ENCODE peak calls at places on chromosomes 16 and 17, in four cellular contexts. T, D, S and F are unnamed samples.

GRCh38 chr16:1678500-1679098 is 520 bp downstream of the JPT2 start:
- DNase-seq in T (peak; percentile 62), D (peak; percentile 51), S (no peak), F (peak; percentile 65)

GRCh38 chr17:81090361-81091133 is 55.6 kb downstream of the BAIAP2 start:
- DNase-seq in T (no peak), D (peak; percentile 55), S (peak; percentile 83), F (no peak)

GRCh38 chr17:82101301-82101715 is 3.3 kb upstream of the FASN start:
- DNase-seq in T (no peak), D (no peak), S (peak; percentile 82), F (peak; percentile 80)

GRCh38 chr17:78737332-78737731 is 44.7 kb downstream of the CYTH1 start:
- DNase-seq in T (no peak), D (no peak), S (peak; percentile 81), F (no peak)

GRCh38 chr17:1241904-1242303 is 28.3 kb upstream of the BHLHA9 start:
- DNase-seq in T (no peak), D (no peak), S (peak; percentile 68), F (peak; percentile 17)

GRCh38 chr17:19386276-19386863 is 620 bp downstream of the MFAP4 start:
- DNase-seq in T (no peak), D (peak; percentile 62), S (peak; percentile 39), F (no peak)

GRCh38 chr17:81429353-81429774 is 34.1 kb downstream of the BAHCC1 start:
- DNase-seq in T (peak; percentile 91), D (peak; percentile 81), S (peak; percentile 97), F (peak; percentile 82)

GRCh38 chr16:64234200-64234599 is 887.7 kb downstream of the CDH11 start:
- DNase-seq in T (no peak), D (no peak), S (no peak), F (no peak)

GRCh38 chr16:24993722-24994686 is 21.2 kb downstream of the ARHGAP17 start:
- DNase-seq in T (no peak), D (peak; percentile 59), S (no peak), F (no peak)

GRCh38 chr17:14621826-14622621 is 321.1 kb downstream of the HS3ST3B1 start:
- DNase-seq in T (no peak), D (no peak), S (no peak), F (no peak)

GRCh38 chr17:12007466-12007865 is 10.2 kb upstream of the ZNF18 start:
- DNase-seq in T (no peak), D (no peak), S (no peak), F (no peak)

GRCh38 chr17:77186141-77186604 is 45.4 kb downstream of the SEC14L1 start:
- DNase-seq in T (no peak), D (no peak), S (no peak), F (no peak)

GRCh38 chr16:14364386-14365199 is 265.5 kb downstream of the PARN start:
- DNase-seq in T (no peak), D (no peak), S (no peak), F (no peak)

GRCh38 chr16:81739503-81739902 is 39.6 kb upstream of the PLCG2 start:
- DNase-seq in T (no peak), D (no peak), S (no peak), F (no peak)

GRCh38 chr16:57690782-57691471 is 3.7 kb upstream of the DRC7 start:
- DNase-seq in T (no peak), D (no peak), S (no peak), F (no peak)

GRCh38 chr17:13460646-13461045 is 141.1 kb downstream of the HS3ST3A1 start:
- DNase-seq in T (no peak), D (no peak), S (no peak), F (no peak)

GRCh38 chr16:14565688-14566025 is 64.4 kb downstream of the PARN start:
- DNase-seq in T (no peak), D (no peak), S (no peak), F (no peak)

GRCh38 chr17:1087381-1088241 is 90.7 kb downstream of the TIMM22 start:
- DNase-seq in T (peak; percentile 90), D (peak; percentile 85), S (peak; percentile 89), F (peak; percentile 89)

GRCh38 chr16:17032332-17032731 is 438.4 kb downstream of the XYLT1 start:
- DNase-seq in T (no peak), D (no peak), S (no peak), F (no peak)

GRCh38 chr16:68446941-68447675 is 1.2 kb downstream of the SMPD3 start:
- DNase-seq in T (no peak), D (no peak), S (peak; percentile 76), F (no peak)

GRCh38 chr16:11506816-11507305 is 79.9 kb downstream of the LITAF start:
- DNase-seq in T (no peak), D (no peak), S (no peak), F (no peak)

GRCh38 chr17:8745586-8746500 is 1.2 kb upstream of the CCDC42 start:
- DNase-seq in T (no peak), D (peak; percentile 70), S (peak; percentile 97), F (peak; percentile 33)

GRCh38 chr16:373848-374615 is 3.7 kb upstream of the MRPL28 start:
- DNase-seq in T (no peak), D (no peak), S (no peak), F (no peak)

GRCh38 chr16:47916266-47916665 is 239.5 kb downstream of the ABCC12 start:
- DNase-seq in T (no peak), D (no peak), S (no peak), F (no peak)

GRCh38 chr16:27721548-27722265 is 171.8 kb downstream of the KATNIP start:
- DNase-seq in T (no peak), D (peak; percentile 37), S (peak; percentile 63), F (no peak)

GRCh38 chr17:61594294-61594825 is 3.3 kb upstream of the NACA2 start:
- DNase-seq in T (no peak), D (no peak), S (no peak), F (no peak)

GRCh38 chr17:48053758-48054237 is 5.6 kb downstream of the NFE2L1 start:
- DNase-seq in T (no peak), D (no peak), S (no peak), F (no peak)

DNA sequence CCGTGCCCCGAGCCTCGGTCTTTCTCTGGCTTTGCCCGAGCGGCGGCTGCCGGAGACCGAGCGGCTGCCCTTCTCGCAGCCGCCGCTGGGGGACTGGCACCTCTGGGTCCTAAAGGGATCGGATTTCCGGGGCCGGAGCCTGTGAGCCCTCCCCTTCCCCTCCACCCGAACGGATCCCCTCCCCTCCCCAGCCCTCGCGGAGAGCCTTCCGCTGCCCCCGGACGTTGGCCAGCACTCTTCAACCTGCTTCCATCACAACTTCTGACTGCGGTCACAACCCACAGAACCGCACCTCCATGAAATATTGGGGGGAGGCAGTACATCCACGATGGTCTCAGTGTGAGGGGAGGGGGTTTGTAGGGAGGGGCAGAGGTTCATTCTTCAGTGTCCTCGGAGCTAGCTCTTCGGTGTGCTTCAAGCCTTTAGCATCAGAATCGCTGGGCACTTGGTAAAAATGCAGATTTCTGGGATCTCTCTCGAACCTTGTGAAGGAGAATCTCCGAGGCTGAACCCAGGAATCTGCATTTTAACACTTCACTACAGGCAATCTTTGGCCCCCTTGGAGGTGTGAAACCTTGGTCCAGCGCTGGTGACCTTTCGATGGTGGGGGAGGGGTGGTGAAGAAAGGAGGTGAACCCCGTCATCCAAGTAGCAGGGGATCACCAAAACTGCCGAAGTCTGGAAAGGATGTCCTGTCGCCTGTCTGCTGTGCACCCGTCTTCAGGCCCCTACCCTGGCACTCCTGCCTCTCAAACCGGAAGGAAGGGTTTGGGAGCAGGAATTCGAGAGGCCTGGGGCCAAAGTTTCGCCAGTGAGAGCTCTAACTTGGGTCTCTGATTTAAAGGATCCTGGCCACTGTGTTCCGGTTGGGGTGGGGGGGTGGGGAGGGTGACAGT is 812 bp upstream of the PPP1R9B start:
- DNase-seq in T (peak; percentile 83), D (peak; percentile 93), S (peak; percentile 99), F (peak; percentile 86)
- TF ChIP-seq POLR2AphosphoS5 in T (no peak), D (peak; percentile 66), S (peak; percentile 51), F (peak; percentile 60)

GRCh38 chr17:41486809-41487530 is 2.7 kb downstream of the KRT36 start:
- DNase-seq in T (no peak), D (peak; percentile 68), S (peak; percentile 40), F (no peak)
- TF ChIP-seq CTCF in T (no peak), D (peak; percentile 42), S (peak; percentile 45), F (no peak)

DNA sequence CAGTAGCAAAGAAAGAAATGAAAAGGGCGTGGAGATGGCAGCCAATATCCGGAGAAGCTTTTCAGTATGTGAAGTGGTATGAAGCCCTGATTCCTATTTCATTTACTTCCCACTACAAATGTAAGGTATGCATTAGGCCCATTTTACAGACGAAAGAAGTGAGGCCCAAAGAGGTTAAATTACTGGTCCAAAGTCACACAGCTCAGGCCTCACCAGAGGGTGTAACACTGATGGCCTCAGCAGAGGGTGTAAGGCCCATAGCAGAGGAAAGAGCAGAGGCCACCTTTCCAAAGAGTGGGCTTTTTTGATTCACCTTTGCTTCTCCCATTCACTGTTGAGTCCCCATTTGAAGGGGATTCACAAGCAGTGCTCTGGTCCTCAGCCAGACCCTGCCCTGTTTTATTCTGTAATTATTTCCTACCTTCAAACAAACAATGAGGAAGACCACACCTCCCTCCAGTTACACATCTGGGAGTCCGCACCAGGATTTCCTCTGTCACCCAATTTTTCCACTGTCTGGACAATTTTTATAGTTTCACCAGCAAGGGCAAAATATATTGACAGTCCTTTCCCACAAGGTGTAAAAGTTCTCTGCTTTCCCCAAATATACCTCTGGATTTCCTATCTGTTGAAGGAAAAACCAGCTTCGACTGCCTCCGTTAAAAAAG is 7.1 kb downstream of the ZFHX3 start:
- DNase-seq in T (no peak), D (no peak), S (no peak), F (no peak)
- H3K4me1 ChIP-seq in T (no peaks in the 10 kb centered on the region), D (peaks cover 15% of the 10 kb centered on the region), S (peaks cover 48% of the 10 kb centered on the region), F (peaks cover 28% of the 10 kb centered on the region)

GRCh38 chr16:2980227-2981176 is at the start of gene PKMYT1:
- DNase-seq in T (peak; percentile 87), D (peak; percentile 94), S (peak; percentile 100), F (peak; percentile 85)
- TF ChIP-seq POLR2AphosphoS5 in T (peak; percentile 79), D (peak; percentile 98), S (peak; percentile 92), F (peak; percentile 81)